ENCODE peak calls at places on chromosome 1, in seven cellular contexts. M, P, F, U, A, E and R are unnamed samples.
A peak's percentile ranks its signal among the peaks of the same experiment; 100 is the strongest.

GRCh38 chr1:81446006-81446669 is 354.6 kb upstream of the ADGRL2 start:
- DNase-seq in P (no peak), E (no peak), M (no peak), A (no peak), F (no peak), U (no peak), R (no peak)

GRCh38 chr1:119084651-119085262 is 55.7 kb downstream of the WARS2 start:
- DNase-seq in F (no peak), M (no peak), E (no peak), A (no peak), U (no peak), P (no peak), R (no peak)

GRCh38 chr1:26221094-26221493 is 12.9 kb upstream of the CEP85 start:
- DNase-seq in A (no peak), U (no peak), F (no peak), M (no peak), P (no peak), E (no peak), R (no peak)

GRCh38 chr1:214934035-214934434 is 148.5 kb upstream of the KCNK2 start:
- DNase-seq in A (no peak), P (no peak), M (no peak), E (no peak), U (no peak), F (no peak), R (no peak)

GRCh38 chr1:243558556-243558955 is 291.5 kb downstream of the AKT3 start:
- DNase-seq in A (no peak), F (no peak), P (no peak), M (no peak), E (no peak), U (peak; percentile 77), R (no peak)

GRCh38 chr1:10880063-10880462 is 83.6 kb upstream of the CASZ1 start:
- DNase-seq in U (no peak), A (no peak), F (no peak), P (no peak), E (no peak), M (no peak), R (no peak)

GRCh38 chr1:65509912-65510680 is 89.6 kb downstream of the LEPR start:
- DNase-seq in M (peak; percentile 70), P (peak; percentile 87), F (peak; percentile 74), U (no peak), A (no peak), E (no peak), R (peak; percentile 29)

GRCh38 chr1:242579528-242580235 is 55.2 kb upstream of the PLD5 start:
- DNase-seq in P (no peak), F (no peak), U (no peak), A (no peak), E (no peak), M (no peak), R (no peak)

GRCh38 chr1:33852711-33853110 is 11.2 kb upstream of the HMGB4 start:
- DNase-seq in U (no peak), P (no peak), A (no peak), M (peak; percentile 55), F (no peak), E (no peak), R (no peak)

GRCh38 chr1:39326836-39327235 is 122.3 kb downstream of the MACF1 start:
- DNase-seq in E (no peak), F (peak; percentile 21), P (peak; percentile 34), U (no peak), A (no peak), M (no peak), R (no peak)

GRCh38 chr1:55214214-55214902 is 806 bp downstream of the USP24 start:
- DNase-seq in A (no peak), P (peak; percentile 48), U (peak; percentile 55), F (no peak), M (no peak), E (no peak), R (no peak)

GRCh38 chr1:214404571-214405213 is 123.7 kb downstream of the SMYD2 start:
- DNase-seq in P (peak; percentile 92), U (no peak), M (no peak), A (no peak), E (no peak), F (peak; percentile 50), R (peak; percentile 88)

GRCh38 chr1:45187735-45188134 is 18.7 kb downstream of the ZSWIM5 start:
- DNase-seq in F (peak; percentile 11), E (no peak), M (peak; percentile 54), A (no peak), U (no peak), P (no peak), R (no peak)

GRCh38 chr1:107162745-107163144 is 21.9 kb downstream of the NTNG1 start:
- DNase-seq in P (no peak), U (no peak), E (no peak), A (no peak), M (no peak), F (no peak), R (no peak)